ENCODE peak calls at places on chromosomes 6 and 20, in eight cellular contexts. W, R, G, Y, E, P, Q and C are unnamed samples.

GRCh38 chr6:30922447-30922852 is 8.4 kb downstream of the VARS2 start:
- DNase-seq in R (peak; percentile 57), W (no peak), Y (no peak), Q (no peak), G (no peak), E (no peak), P (no peak), C (no peak)

GRCh38 chr20:40961686-40962640 is 66.7 kb upstream of the TOP1 start:
- DNase-seq in E (peak; percentile 9), G (no peak), R (no peak), P (no peak), Q (peak; percentile 26), W (no peak), Y (no peak), C (no peak)

GRCh38 chr6:83429269-83429668 is 1.6 kb downstream of the ME1 start:
- DNase-seq in W (no peak), P (no peak), G (no peak), Q (no peak), E (no peak), R (no peak), Y (no peak), C (no peak)

GRCh38 chr6:121548146-121548545 is 112.7 kb downstream of the GJA1 start:
- DNase-seq in R (no peak), P (no peak), Q (peak; percentile 48), Y (no peak), W (no peak), E (no peak), G (no peak), C (no peak)

GRCh38 chr20:57896563-57896962 is 186.7 kb upstream of the PMEPA1 start:
- DNase-seq in Q (no peak), P (no peak), W (no peak), E (no peak), G (no peak), Y (no peak), R (no peak), C (no peak)

GRCh38 chr6:3350252-3350826 is 91.6 kb downstream of the PSMG4 start:
- DNase-seq in Y (no peak), E (no peak), R (no peak), W (no peak), Q (no peak), P (no peak), G (no peak), C (no peak)

GRCh38 chr6:89750338-89750737 is 69.3 kb downstream of the MDN1 start:
- DNase-seq in E (no peak), Y (no peak), G (no peak), Q (no peak), R (no peak), P (no peak), W (no peak), C (peak; percentile 23)

GRCh38 chr6:152720964-152721363 is 23.3 kb downstream of the MYCT1 start:
- DNase-seq in P (no peak), E (no peak), Y (no peak), R (no peak), G (no peak), W (no peak), Q (no peak), C (peak; percentile 28)

GRCh38 chr6:1379810-1380198 is 9.6 kb upstream of the FOXF2 start:
- DNase-seq in G (no peak), Q (no peak), P (no peak), W (no peak), R (no peak), Y (no peak), E (no peak), C (no peak)

GRCh38 chr6:112282217-112282616 is 27.9 kb upstream of the LAMA4 start:
- DNase-seq in Y (peak; percentile 59), G (peak; percentile 40), P (no peak), W (peak; percentile 41), R (no peak), E (no peak), Q (peak; percentile 98), C (peak; percentile 62)

GRCh38 chr6:105678516-105678915 is 275.6 kb upstream of the PREP start:
- DNase-seq in P (no peak), E (no peak), W (no peak), Q (peak; percentile 23), Y (no peak), G (no peak), R (no peak), C (no peak)

DNA sequence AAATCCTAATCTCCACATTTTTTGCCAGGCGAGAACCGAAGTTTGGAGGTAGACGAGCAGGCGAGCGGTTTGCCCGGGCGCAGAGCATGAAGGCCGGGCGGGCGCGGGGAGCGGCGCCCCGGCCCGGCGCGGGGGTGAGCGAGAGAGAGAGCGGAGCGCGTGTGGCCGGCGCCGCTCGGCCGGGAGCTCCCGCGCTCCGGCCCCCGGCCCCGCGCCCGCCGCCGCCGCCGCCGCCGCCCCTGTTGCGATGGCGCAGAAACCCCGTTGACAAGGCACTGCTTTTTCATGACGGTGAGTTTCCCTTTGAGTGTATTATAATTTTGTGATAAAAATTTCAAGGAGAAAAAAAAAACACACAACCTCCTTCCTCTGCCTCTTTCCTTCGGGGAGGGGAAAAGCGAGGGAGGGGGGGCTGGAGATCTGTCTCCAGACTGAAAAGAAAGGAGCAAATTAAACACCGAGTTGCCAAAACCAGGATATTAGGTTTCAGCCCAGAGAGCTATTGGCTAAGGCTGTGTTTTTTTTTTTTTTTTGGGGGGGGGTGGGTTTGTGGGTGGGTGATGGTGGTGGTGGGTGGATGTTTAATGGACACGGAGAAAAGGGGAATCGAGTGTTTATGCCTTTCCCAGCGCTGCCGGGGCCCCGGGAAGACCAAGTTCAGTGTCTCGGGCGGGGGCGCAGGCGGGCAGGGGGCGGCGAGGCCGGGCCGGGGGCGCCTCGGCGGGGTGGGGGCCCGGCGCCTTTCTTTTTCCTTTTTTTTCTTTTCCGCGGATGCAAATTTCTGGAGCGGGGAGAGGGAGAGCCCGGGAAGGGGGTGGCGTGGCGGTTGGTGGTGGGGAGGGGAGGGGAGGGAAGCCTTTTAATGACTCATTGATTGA is at the start of gene BICRAL:
- DNase-seq in P (no peak), E (peak; percentile 59), Y (peak; percentile 66), Q (peak; percentile 90), R (peak; percentile 92), G (peak; percentile 81), W (peak; percentile 74), C (no peak)
- H3K4me3 ChIP-seq in P (peak within 1 kb of the TSS; percentile 66), E (peak within 1 kb of the TSS; percentile 48), Y (peak within 1 kb of the TSS; percentile 72), Q (peak within 1 kb of the TSS; percentile 83), R (peak within 1 kb of the TSS; percentile 77), G (peak within 1 kb of the TSS; percentile 63), W (peak within 1 kb of the TSS; percentile 90), C (peak within 1 kb of the TSS; percentile 93)

GRCh38 chr6:118656822-118657451 is 5.5 kb upstream of the CEP85L start:
- DNase-seq in P (no peak), G (no peak), W (no peak), Y (no peak), Q (no peak), E (no peak), R (no peak), C (no peak)
- H3K4me3 ChIP-seq in P (no peak overlapping the region), G (no peak overlapping the region), W (no peak overlapping the region), Y (no peak overlapping the region), Q (no peak overlapping the region), E (no peak overlapping the region), R (no peak overlapping the region), C (no peak overlapping the region)

GRCh38 chr6:27157461-27158315 is 89.8 kb upstream of the PRSS16 start:
- DNase-seq in E (peak; percentile 59), P (no peak), Q (peak; percentile 68), W (peak; percentile 57), G (peak; percentile 83), R (peak; percentile 83), Y (no peak), C (no peak)

GRCh38 chr6:27161115-27161514 is 86.4 kb upstream of the PRSS16 start:
- DNase-seq in Q (no peak), E (no peak), W (no peak), Y (no peak), R (no peak), G (no peak), P (no peak), C (no peak)

GRCh38 chr6:27156874-27157460 is 90.5 kb upstream of the PRSS16 start:
- DNase-seq in G (no peak), W (no peak), E (no peak), Y (no peak), R (no peak), P (no peak), Q (no peak), C (no peak)

GRCh38 chr6:27159725-27160124 is 87.8 kb upstream of the PRSS16 start:
- DNase-seq in R (no peak), Y (no peak), E (no peak), G (no peak), W (no peak), P (no peak), Q (no peak), C (no peak)

GRCh38 chr6:27158316-27158643 is 89.2 kb upstream of the PRSS16 start:
- DNase-seq in W (no peak), P (no peak), G (no peak), R (no peak), Y (no peak), E (no peak), Q (no peak), C (no peak)
- H3K4me3 ChIP-seq in W (no peak overlapping the region), P (no peak overlapping the region), G (no peak overlapping the region), R (no peak overlapping the region), Y (no peak overlapping the region), E (no peak overlapping the region), Q (peak overlapping the region; percentile 66), C (peak overlapping the region; percentile 45)

DNA sequence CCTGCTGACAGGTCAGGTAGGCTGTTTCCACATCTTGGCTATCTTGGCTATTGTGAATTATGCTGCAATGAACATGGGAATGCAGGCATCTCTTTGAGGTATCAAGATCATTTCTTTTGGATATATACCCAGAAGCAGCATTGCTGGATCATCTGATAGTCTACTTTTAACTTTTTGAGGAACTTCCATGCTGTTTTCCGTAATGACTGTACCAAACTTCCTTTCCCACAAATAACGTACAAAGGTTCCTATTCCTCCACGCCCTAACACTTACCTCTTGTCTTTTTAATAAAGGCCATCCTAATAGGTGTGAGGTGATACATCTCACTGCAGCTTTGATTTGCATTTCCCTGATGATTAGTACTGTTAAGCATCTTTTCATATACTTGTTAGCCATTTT is 338.7 kb upstream of the RUNX2 start:
- DNase-seq in W (no peak), Y (no peak), G (no peak), E (no peak), R (no peak), P (no peak), Q (no peak), C (no peak)
- H3K4me3 ChIP-seq in W (no peak overlapping the region), Y (no peak overlapping the region), G (no peak overlapping the region), E (no peak overlapping the region), R (no peak overlapping the region), P (no peak overlapping the region), Q (no peak overlapping the region), C (no peak overlapping the region)

GRCh38 chr6:32120573-32121059 is 7.4 kb downstream of the ATF6B start:
- DNase-seq in Y (no peak), E (no peak), P (no peak), R (no peak), G (no peak), W (no peak), Q (no peak), C (no peak)
- H3K4me3 ChIP-seq in Y (no peak overlapping the region), E (no peak overlapping the region), P (no peak overlapping the region), R (no peak overlapping the region), G (no peak overlapping the region), W (no peak overlapping the region), Q (no peak overlapping the region), C (no peak overlapping the region)